ENCODE peak calls at places on chromosomes 12 and 14, in six cellular contexts. One of them, this sample, is unnamed.

GRCh38 chr12:65787056-65787855 is 37.0 kb upstream of the HMGA2 start:
- DNase-seq in ovary: no peak
- DNase-seq in fibroblast of lung: no peak
- DNase-seq in tibial artery: no peak
- DNase-seq in spleen: no peak
- DNase-seq in A549: no peak
- DNase-seq in this sample: no peak

GRCh38 chr12:120194534-120195395 is at the start of gene GCN1:
- DNase-seq in ovary: peak; percentile 78
- DNase-seq in fibroblast of lung: peak; percentile 86
- DNase-seq in tibial artery: peak; percentile 71
- DNase-seq in spleen: peak; percentile 96
- DNase-seq in A549: peak; percentile 76
- DNase-seq in this sample: peak; percentile 94

GRCh38 chr12:83763425-83763824 is 1076.7 kb downstream of the TMTC2 start:
- DNase-seq in ovary: no peak
- DNase-seq in fibroblast of lung: peak; percentile 1
- DNase-seq in tibial artery: no peak
- DNase-seq in spleen: no peak
- DNase-seq in A549: no peak
- DNase-seq in this sample: no peak

GRCh38 chr12:639566-639965 is 23.7 kb downstream of the NINJ2 start:
- DNase-seq in ovary: no peak
- DNase-seq in fibroblast of lung: no peak
- DNase-seq in tibial artery: no peak
- DNase-seq in spleen: no peak
- DNase-seq in A549: no peak
- DNase-seq in this sample: peak; percentile 63

GRCh38 chr14:53055003-53055402 is 98.1 kb downstream of the DDHD1 start:
- DNase-seq in ovary: no peak
- DNase-seq in fibroblast of lung: peak; percentile 38
- DNase-seq in tibial artery: no peak
- DNase-seq in spleen: no peak
- DNase-seq in A549: peak; percentile 28
- DNase-seq in this sample: no peak

GRCh38 chr12:96070670-96071279 is 35.4 kb upstream of the LTA4H start:
- DNase-seq in ovary: no peak
- DNase-seq in fibroblast of lung: peak; percentile 28
- DNase-seq in tibial artery: no peak
- DNase-seq in spleen: no peak
- DNase-seq in A549: no peak
- DNase-seq in this sample: no peak

GRCh38 chr14:83425138-83425537 is 1891.5 kb upstream of the SEL1L start:
- DNase-seq in ovary: no peak
- DNase-seq in fibroblast of lung: peak; percentile 57
- DNase-seq in tibial artery: no peak
- DNase-seq in spleen: no peak
- DNase-seq in A549: no peak
- DNase-seq in this sample: no peak

GRCh38 chr14:68506645-68507405 is 286.0 kb downstream of the ZFP36L1 start:
- DNase-seq in ovary: no peak
- DNase-seq in fibroblast of lung: no peak
- DNase-seq in tibial artery: no peak
- DNase-seq in spleen: no peak
- DNase-seq in A549: no peak
- DNase-seq in this sample: no peak

GRCh38 chr14:69726761-69727511 is 40.0 kb upstream of the SRSF5 start:
- DNase-seq in ovary: peak; percentile 75
- DNase-seq in fibroblast of lung: peak; percentile 57
- DNase-seq in tibial artery: peak; percentile 75
- DNase-seq in spleen: peak; percentile 96
- DNase-seq in A549: peak; percentile 85
- DNase-seq in this sample: peak; percentile 85

GRCh38 chr14:68970096-68970612 is 8.9 kb downstream of the ACTN1 start:
- DNase-seq in ovary: no peak
- DNase-seq in fibroblast of lung: no peak
- DNase-seq in tibial artery: peak; percentile 17
- DNase-seq in spleen: peak; percentile 38
- DNase-seq in A549: no peak
- DNase-seq in this sample: no peak

DNA sequence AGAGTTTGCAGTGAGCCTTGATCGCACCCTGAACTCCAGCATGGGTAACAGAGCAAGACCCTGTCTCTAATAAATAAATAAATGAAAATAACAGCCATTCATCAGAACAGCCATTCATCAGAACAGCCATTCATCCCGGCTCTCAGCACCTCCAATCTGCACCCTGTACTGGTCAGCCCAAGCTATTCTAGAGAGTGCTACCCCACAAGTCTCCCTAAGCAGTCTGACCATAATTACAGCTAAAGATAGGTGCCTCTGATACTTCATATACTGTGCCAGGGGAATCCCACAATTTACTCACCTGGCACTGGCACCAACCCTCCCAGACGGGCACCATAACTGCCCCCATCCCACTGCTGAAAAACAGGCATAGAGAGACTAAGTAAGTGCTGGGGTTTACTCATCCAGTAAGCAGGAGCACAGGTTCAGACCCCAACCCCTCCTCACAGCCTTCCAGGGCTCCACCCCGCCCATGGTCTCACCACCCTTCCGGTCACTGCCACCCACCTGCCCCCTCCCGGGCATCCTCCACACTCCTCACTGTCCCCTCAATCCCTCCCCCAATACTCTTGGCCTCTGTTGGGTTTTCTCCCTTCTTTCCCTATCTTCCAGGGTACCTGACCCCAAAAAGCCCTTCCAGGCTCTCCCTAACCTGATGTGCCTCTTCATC is 15.2 kb upstream of the EIF5 start:
- DNase-seq in ovary: no peak
- DNase-seq in fibroblast of lung: no peak
- DNase-seq in tibial artery: no peak
- DNase-seq in spleen: no peak
- DNase-seq in A549: no peak
- DNase-seq in this sample: no peak
- H3K27ac ChIP-seq in ovary: no peak overlapping the region
- H3K27ac ChIP-seq in fibroblast of lung: no peak overlapping the region
- H3K27ac ChIP-seq in tibial artery: no peak overlapping the region
- H3K27ac ChIP-seq in spleen: no peak overlapping the region
- H3K27ac ChIP-seq in A549: no peak overlapping the region
- H3K27ac ChIP-seq in this sample: no peak overlapping the region

GRCh38 chr14:75518625-75519024 is 3.6 kb upstream of the BATF start:
- DNase-seq in ovary: no peak
- DNase-seq in fibroblast of lung: no peak
- DNase-seq in tibial artery: no peak
- DNase-seq in spleen: no peak
- DNase-seq in A549: no peak
- DNase-seq in this sample: no peak
- TF ChIP-seq CTCF in ovary: no peak
- TF ChIP-seq CTCF in fibroblast of lung: peak; percentile 43
- TF ChIP-seq CTCF in tibial artery: no peak
- TF ChIP-seq CTCF in spleen: no peak
- TF ChIP-seq CTCF in A549: peak; percentile 31
- TF ChIP-seq CTCF in this sample: peak; percentile 8

DNA sequence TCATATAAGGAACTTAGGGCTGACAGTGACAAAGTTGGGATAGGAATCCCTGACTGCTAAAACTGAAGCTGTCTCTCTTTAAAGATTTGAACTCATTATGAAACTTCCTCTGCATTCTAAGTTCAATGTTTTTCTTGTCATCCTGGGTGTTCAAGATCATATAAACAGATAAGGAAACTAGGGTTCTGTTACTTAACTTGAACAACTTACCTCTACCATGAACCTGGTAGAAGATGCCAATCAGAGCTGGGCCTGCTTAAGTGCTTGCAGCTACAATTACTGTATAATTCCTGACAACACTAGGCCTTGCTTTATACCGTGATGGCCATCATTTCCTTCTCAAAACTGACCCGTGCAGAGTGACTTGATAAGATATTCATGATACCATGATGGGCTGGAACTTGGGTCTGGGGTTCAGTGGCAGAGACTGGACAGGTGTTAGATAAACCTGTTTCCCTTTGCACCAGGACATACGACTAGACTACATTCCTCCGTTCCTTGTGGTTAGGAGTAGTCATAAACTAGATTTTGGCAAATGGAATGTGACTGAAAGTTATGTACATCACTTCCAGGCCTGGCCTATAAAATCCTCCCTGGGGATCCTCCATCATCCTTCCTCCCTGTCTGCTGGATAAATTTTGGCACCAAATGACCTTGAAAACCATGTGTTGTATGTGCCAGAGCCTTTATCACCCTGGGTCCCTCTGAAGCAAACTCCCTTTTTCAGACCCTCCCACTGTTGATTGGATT is 172.2 kb upstream of the PRICKLE1 start:
- DNase-seq in ovary: no peak
- DNase-seq in fibroblast of lung: peak; percentile 82
- DNase-seq in tibial artery: no peak
- DNase-seq in spleen: no peak
- DNase-seq in A549: no peak
- DNase-seq in this sample: no peak
- H3K27ac ChIP-seq in ovary: no peak overlapping the region
- H3K27ac ChIP-seq in fibroblast of lung: no peak overlapping the region
- H3K27ac ChIP-seq in tibial artery: no peak overlapping the region
- H3K27ac ChIP-seq in spleen: no peak overlapping the region
- H3K27ac ChIP-seq in A549: peak overlapping the region; percentile 11
- H3K27ac ChIP-seq in this sample: no peak overlapping the region

GRCh38 chr12:67161322-67161918 is 107.7 kb upstream of the CAND1 start:
- DNase-seq in ovary: no peak
- DNase-seq in fibroblast of lung: peak; percentile 29
- DNase-seq in tibial artery: no peak
- DNase-seq in spleen: no peak
- DNase-seq in A549: peak; percentile 31
- DNase-seq in this sample: no peak
- TF ChIP-seq CTCF in ovary: no peak
- TF ChIP-seq CTCF in fibroblast of lung: peak; percentile 53
- TF ChIP-seq CTCF in tibial artery: peak; percentile 24
- TF ChIP-seq CTCF in spleen: peak; percentile 46
- TF ChIP-seq CTCF in A549: peak; percentile 54
- TF ChIP-seq CTCF in this sample: peak; percentile 54

GRCh38 chr14:50051706-50052105 is 64.7 kb downstream of the VCPKMT start:
- DNase-seq in ovary: no peak
- DNase-seq in fibroblast of lung: no peak
- DNase-seq in tibial artery: no peak
- DNase-seq in spleen: no peak
- DNase-seq in A549: no peak
- DNase-seq in this sample: no peak

GRCh38 chr14:50052517-50052916 is 63.9 kb downstream of the VCPKMT start:
- DNase-seq in ovary: no peak
- DNase-seq in fibroblast of lung: no peak
- DNase-seq in tibial artery: no peak
- DNase-seq in spleen: no peak
- DNase-seq in A549: no peak
- DNase-seq in this sample: no peak

GRCh38 chr14:50056457-50056856 is 59.9 kb downstream of the VCPKMT start:
- DNase-seq in ovary: no peak
- DNase-seq in fibroblast of lung: no peak
- DNase-seq in tibial artery: no peak
- DNase-seq in spleen: no peak
- DNase-seq in A549: no peak
- DNase-seq in this sample: no peak

GRCh38 chr14:50055461-50056228 is 60.7 kb downstream of the VCPKMT start:
- DNase-seq in ovary: no peak
- DNase-seq in fibroblast of lung: no peak
- DNase-seq in tibial artery: peak; percentile 40
- DNase-seq in spleen: no peak
- DNase-seq in A549: no peak
- DNase-seq in this sample: peak; percentile 63

GRCh38 chr14:50053935-50054334 is 62.4 kb downstream of the VCPKMT start:
- DNase-seq in ovary: no peak
- DNase-seq in fibroblast of lung: no peak
- DNase-seq in tibial artery: no peak
- DNase-seq in spleen: no peak
- DNase-seq in A549: no peak
- DNase-seq in this sample: no peak
- H3K27ac ChIP-seq in ovary: no peak overlapping the region
- H3K27ac ChIP-seq in fibroblast of lung: no peak overlapping the region
- H3K27ac ChIP-seq in tibial artery: no peak overlapping the region
- H3K27ac ChIP-seq in spleen: no peak overlapping the region
- H3K27ac ChIP-seq in A549: no peak overlapping the region
- H3K27ac ChIP-seq in this sample: no peak overlapping the region

GRCh38 chr12:12562016-12562483 is 613 bp downstream of the DUSP16 start:
- DNase-seq in ovary: peak; percentile 39
- DNase-seq in fibroblast of lung: peak; percentile 25
- DNase-seq in tibial artery: no peak
- DNase-seq in spleen: peak; percentile 87
- DNase-seq in A549: no peak
- DNase-seq in this sample: peak; percentile 60

GRCh38 chr12:12560587-12561304 is 1.9 kb downstream of the DUSP16 start:
- DNase-seq in ovary: peak; percentile 49
- DNase-seq in fibroblast of lung: peak; percentile 85
- DNase-seq in tibial artery: peak; percentile 64
- DNase-seq in spleen: no peak
- DNase-seq in A549: peak; percentile 71
- DNase-seq in this sample: no peak

GRCh38 chr12:12561305-12562015 is 1.2 kb downstream of the DUSP16 start:
- DNase-seq in ovary: peak; percentile 67
- DNase-seq in fibroblast of lung: peak; percentile 56
- DNase-seq in tibial artery: peak; percentile 66
- DNase-seq in spleen: peak; percentile 92
- DNase-seq in A549: no peak
- DNase-seq in this sample: peak; percentile 73

GRCh38 chr12:12563529-12563928 is 866 bp upstream of the DUSP16 start:
- DNase-seq in ovary: no peak
- DNase-seq in fibroblast of lung: peak; percentile 60
- DNase-seq in tibial artery: no peak
- DNase-seq in spleen: no peak
- DNase-seq in A549: no peak
- DNase-seq in this sample: no peak

DNA sequence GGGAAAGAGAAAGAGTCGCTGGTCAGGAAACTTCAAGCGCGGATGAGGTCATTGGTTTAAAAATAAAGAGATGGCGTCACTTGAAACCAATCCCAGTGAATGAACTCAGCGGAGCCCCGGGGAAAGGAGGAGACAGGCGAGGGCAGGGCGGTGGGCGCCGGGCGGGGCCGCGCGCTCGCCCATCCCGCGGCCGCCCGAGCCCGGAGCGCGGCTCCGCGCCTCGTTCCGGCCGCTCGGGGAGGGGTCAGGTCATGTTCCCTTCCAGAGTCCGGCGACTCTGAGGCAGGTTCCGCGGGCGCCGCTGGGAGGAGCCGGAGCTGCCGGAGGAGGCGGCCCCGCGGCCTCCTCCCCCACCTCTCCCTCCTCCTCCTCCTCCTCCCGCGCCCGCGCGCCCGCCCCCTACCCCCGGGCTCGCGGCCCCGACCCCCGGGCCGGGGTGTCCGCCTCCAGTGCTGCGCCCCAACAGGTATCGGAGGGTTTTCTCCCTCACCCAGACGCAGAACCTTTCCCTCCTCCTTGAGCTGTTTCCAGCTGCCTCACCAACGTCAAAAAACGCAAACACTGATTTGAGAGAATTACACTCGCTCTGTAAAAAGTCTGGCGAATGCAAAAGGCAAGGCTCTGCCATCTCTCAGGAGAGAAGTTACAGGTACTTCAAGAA is at the start of gene DUSP16:
- DNase-seq in ovary: peak; percentile 92
- DNase-seq in fibroblast of lung: peak; percentile 92
- DNase-seq in tibial artery: peak; percentile 91
- DNase-seq in spleen: peak; percentile 96
- DNase-seq in A549: peak; percentile 88
- DNase-seq in this sample: peak; percentile 96
- TF ChIP-seq CTCF in ovary: peak; percentile 15
- TF ChIP-seq CTCF in fibroblast of lung: peak; percentile 1
- TF ChIP-seq CTCF in tibial artery: no peak
- TF ChIP-seq CTCF in spleen: no peak
- TF ChIP-seq CTCF in A549: peak; percentile 10
- TF ChIP-seq CTCF in this sample: peak; percentile 28